ENCODE peak calls at places on chromosomes 13 and 19, in ten cellular contexts. I, L, N, W, X, R, U, A, V and T are unnamed samples.

GRCh38 chr13:48009298-48009697 is 8.2 kb upstream of the SUCLA2 start:
- DNase-seq in X (no peak), R (no peak), V (no peak), A (no peak), I (peak), W (peak), N (peak), U (no peak), L (no peak), T (no peak)

GRCh38 chr19:19997656-19998268 is 41.5 kb downstream of the ZNF682 start:
- DNase-seq in U (peak), W (no peak), L (no peak), A (peak), V (peak), R (peak), X (no peak), I (no peak), N (no peak), T (no peak)

GRCh38 chr13:45564108-45564507 is 51.4 kb downstream of the ERICH6B start:
- DNase-seq in U (no peak), L (no peak), R (no peak), X (no peak), A (no peak), V (no peak), N (peak), I (peak), W (no peak), T (no peak)

GRCh38 chr19:3398900-3399278 is 32.5 kb downstream of the NFIC start:
- DNase-seq in N (no peak), X (no peak), U (no peak), I (no peak), W (no peak), R (no peak), V (no peak), A (no peak), L (no peak), T (no peak)

GRCh38 chr13:76965759-76966421 is 17.6 kb downstream of the ACOD1 start:
- DNase-seq in A (no peak), W (no peak), R (peak), I (peak), V (no peak), U (no peak), N (peak), L (no peak), X (no peak), T (peak)

GRCh38 chr13:49098198-49098597 is 121.9 kb upstream of the MLNR start:
- DNase-seq in W (peak), U (no peak), R (peak), L (no peak), A (no peak), V (no peak), N (peak), I (peak), X (no peak), T (peak)

GRCh38 chr13:91357613-91358383 is 10.3 kb downstream of the MIR17HG start:
- DNase-seq in V (no peak), U (no peak), I (no peak), A (no peak), W (no peak), R (no peak), N (no peak), X (no peak), L (no peak), T (no peak)

GRCh38 chr13:101728021-101728420 is 275.5 kb downstream of the ITGBL1 start:
- DNase-seq in R (no peak), A (no peak), X (no peak), L (no peak), W (no peak), U (no peak), N (no peak), I (no peak), V (no peak), T (no peak)

GRCh38 chr19:1355974-1356865 is 27.5 kb upstream of the NDUFS7 start:
- DNase-seq in X (no peak), L (no peak), A (no peak), R (no peak), W (peak), N (peak), U (no peak), I (no peak), V (no peak), T (no peak)

GRCh38 chr13:46071590-46072249 is 19.2 kb upstream of the ZC3H13 start:
- DNase-seq in I (no peak), U (no peak), N (no peak), R (no peak), L (peak), X (no peak), A (no peak), V (no peak), W (no peak), T (no peak)

GRCh38 chr13:33053397-33054066 is 37.3 kb downstream of the KL start:
- DNase-seq in V (no peak), L (no peak), W (no peak), U (no peak), I (no peak), X (no peak), N (peak), R (peak), A (no peak), T (no peak)

GRCh38 chr19:18915639-18916038 is 3.5 kb downstream of the COPE start:
- DNase-seq in R (peak), U (peak), V (peak), I (peak), W (peak), L (no peak), N (peak), X (peak), A (no peak), T (no peak)